ENCODE peak calls at places on chromosomes 3 and 15, in ten cellular contexts. One of them, this sample, is unnamed. For H3K27me3 and H3K4me1, the result is how much of the 10 kb centered on the place peaks cover.

GRCh38 chr15:25407950-25408349 is 30.9 kb downstream of the UBE3A start:
- DNase-seq in body of pancreas: no peak
- DNase-seq in RWPE2: no peak
- DNase-seq in transverse colon: no peak
- DNase-seq in cardiac muscle cell: no peak
- DNase-seq in breast epithelium: no peak
- DNase-seq in pancreas: no peak
- DNase-seq in PC-3: no peak
- DNase-seq in left lung: no peak
- DNase-seq in colonic mucosa: no peak
- DNase-seq in this sample: no peak

GRCh38 chr15:25694238-25694584 is 168.9 kb downstream of the ATP10A start:
- DNase-seq in body of pancreas: no peak
- DNase-seq in RWPE2: no peak
- DNase-seq in transverse colon: no peak
- DNase-seq in cardiac muscle cell: no peak
- DNase-seq in breast epithelium: no peak
- DNase-seq in pancreas: no peak
- DNase-seq in PC-3: no peak
- DNase-seq in left lung: no peak
- DNase-seq in colonic mucosa: no peak
- DNase-seq in this sample: peak

GRCh38 chr3:173411288-173412064 is 13.9 kb downstream of the NLGN1 start:
- DNase-seq in body of pancreas: no peak
- DNase-seq in RWPE2: no peak
- DNase-seq in transverse colon: no peak
- DNase-seq in cardiac muscle cell: peak
- DNase-seq in breast epithelium: no peak
- DNase-seq in pancreas: no peak
- DNase-seq in PC-3: peak
- DNase-seq in left lung: no peak
- DNase-seq in colonic mucosa: peak
- DNase-seq in this sample: no peak

GRCh38 chr15:29862271-29862670 is 40.0 kb upstream of the TJP1 start:
- DNase-seq in body of pancreas: no peak
- DNase-seq in RWPE2: no peak
- DNase-seq in transverse colon: no peak
- DNase-seq in cardiac muscle cell: no peak
- DNase-seq in breast epithelium: no peak
- DNase-seq in pancreas: no peak
- DNase-seq in PC-3: no peak
- DNase-seq in left lung: no peak
- DNase-seq in colonic mucosa: no peak
- DNase-seq in this sample: no peak

GRCh38 chr3:173892547-173892946 is 495.0 kb downstream of the NLGN1 start:
- DNase-seq in body of pancreas: no peak
- DNase-seq in RWPE2: no peak
- DNase-seq in transverse colon: no peak
- DNase-seq in cardiac muscle cell: no peak
- DNase-seq in breast epithelium: no peak
- DNase-seq in pancreas: no peak
- DNase-seq in PC-3: peak
- DNase-seq in left lung: no peak
- DNase-seq in colonic mucosa: no peak
- DNase-seq in this sample: no peak

GRCh38 chr15:101490922-101491738 is 1.6 kb upstream of the PCSK6 start:
- DNase-seq in body of pancreas: no peak
- DNase-seq in RWPE2: no peak
- DNase-seq in transverse colon: no peak
- DNase-seq in cardiac muscle cell: peak
- DNase-seq in breast epithelium: no peak
- DNase-seq in pancreas: no peak
- DNase-seq in PC-3: peak
- DNase-seq in left lung: no peak
- DNase-seq in colonic mucosa: peak
- DNase-seq in this sample: no peak

GRCh38 chr3:52128118-52128683 is 26.0 kb downstream of the POC1A start:
- DNase-seq in body of pancreas: no peak
- DNase-seq in RWPE2: no peak
- DNase-seq in transverse colon: no peak
- DNase-seq in cardiac muscle cell: peak
- DNase-seq in breast epithelium: no peak
- DNase-seq in pancreas: no peak
- DNase-seq in PC-3: peak
- DNase-seq in left lung: no peak
- DNase-seq in colonic mucosa: no peak
- DNase-seq in this sample: no peak

GRCh38 chr3:38038447-38038911 is 529 bp upstream of the DLEC1 start:
- DNase-seq in body of pancreas: no peak
- DNase-seq in RWPE2: no peak
- DNase-seq in transverse colon: no peak
- DNase-seq in cardiac muscle cell: no peak
- DNase-seq in breast epithelium: no peak
- DNase-seq in pancreas: no peak
- DNase-seq in PC-3: no peak
- DNase-seq in left lung: no peak
- DNase-seq in colonic mucosa: no peak
- DNase-seq in this sample: no peak

GRCh38 chr3:62161306-62161705 is 212.0 kb downstream of the FEZF2 start:
- DNase-seq in body of pancreas: peak
- DNase-seq in RWPE2: no peak
- DNase-seq in transverse colon: no peak
- DNase-seq in cardiac muscle cell: peak
- DNase-seq in breast epithelium: no peak
- DNase-seq in pancreas: no peak
- DNase-seq in PC-3: no peak
- DNase-seq in left lung: no peak
- DNase-seq in colonic mucosa: no peak
- DNase-seq in this sample: no peak

GRCh38 chr15:73628976-73629854 is 4.0 kb downstream of the NPTN start:
- DNase-seq in body of pancreas: no peak
- DNase-seq in RWPE2: no peak
- DNase-seq in transverse colon: no peak
- DNase-seq in cardiac muscle cell: peak
- DNase-seq in breast epithelium: no peak
- DNase-seq in pancreas: no peak
- DNase-seq in PC-3: peak
- DNase-seq in left lung: no peak
- DNase-seq in colonic mucosa: no peak
- DNase-seq in this sample: no peak

GRCh38 chr15:51874751-51875644 is 45.5 kb downstream of the TMOD3 start:
- DNase-seq in body of pancreas: no peak
- DNase-seq in RWPE2: peak
- DNase-seq in transverse colon: peak
- DNase-seq in cardiac muscle cell: peak
- DNase-seq in breast epithelium: no peak
- DNase-seq in pancreas: no peak
- DNase-seq in PC-3: peak
- DNase-seq in left lung: no peak
- DNase-seq in colonic mucosa: peak
- DNase-seq in this sample: no peak

GRCh38 chr15:92638709-92639365 is 16.7 kb downstream of the FAM174B start:
- DNase-seq in body of pancreas: peak
- DNase-seq in RWPE2: no peak
- DNase-seq in transverse colon: peak
- DNase-seq in cardiac muscle cell: no peak
- DNase-seq in breast epithelium: peak
- DNase-seq in pancreas: peak
- DNase-seq in PC-3: peak
- DNase-seq in left lung: no peak
- DNase-seq in colonic mucosa: no peak
- DNase-seq in this sample: peak

GRCh38 chr15:99495430-99496301 is 70.1 kb upstream of the MEF2A start:
- DNase-seq in body of pancreas: no peak
- DNase-seq in RWPE2: no peak
- DNase-seq in transverse colon: no peak
- DNase-seq in cardiac muscle cell: peak
- DNase-seq in breast epithelium: no peak
- DNase-seq in pancreas: no peak
- DNase-seq in PC-3: no peak
- DNase-seq in left lung: no peak
- DNase-seq in colonic mucosa: no peak
- DNase-seq in this sample: no peak

GRCh38 chr15:35445891-35446290 is 100.1 kb downstream of the DPH6 start:
- DNase-seq in body of pancreas: no peak
- DNase-seq in RWPE2: no peak
- DNase-seq in transverse colon: no peak
- DNase-seq in cardiac muscle cell: no peak
- DNase-seq in breast epithelium: no peak
- DNase-seq in pancreas: no peak
- DNase-seq in PC-3: peak
- DNase-seq in left lung: no peak
- DNase-seq in colonic mucosa: no peak
- DNase-seq in this sample: no peak

GRCh38 chr15:35444557-35445204 is 101.3 kb downstream of the DPH6 start:
- DNase-seq in body of pancreas: no peak
- DNase-seq in RWPE2: no peak
- DNase-seq in transverse colon: no peak
- DNase-seq in cardiac muscle cell: peak
- DNase-seq in breast epithelium: no peak
- DNase-seq in pancreas: no peak
- DNase-seq in PC-3: peak
- DNase-seq in left lung: no peak
- DNase-seq in colonic mucosa: no peak
- DNase-seq in this sample: no peak

GRCh38 chr15:35450492-35450891 is 95.5 kb downstream of the DPH6 start:
- DNase-seq in body of pancreas: no peak
- DNase-seq in RWPE2: no peak
- DNase-seq in transverse colon: no peak
- DNase-seq in cardiac muscle cell: peak
- DNase-seq in breast epithelium: no peak
- DNase-seq in pancreas: no peak
- DNase-seq in PC-3: peak
- DNase-seq in left lung: no peak
- DNase-seq in colonic mucosa: no peak
- DNase-seq in this sample: no peak

GRCh38 chr15:35443376-35443775 is 102.6 kb downstream of the DPH6 start:
- DNase-seq in body of pancreas: no peak
- DNase-seq in RWPE2: no peak
- DNase-seq in transverse colon: no peak
- DNase-seq in cardiac muscle cell: no peak
- DNase-seq in breast epithelium: no peak
- DNase-seq in pancreas: no peak
- DNase-seq in PC-3: no peak
- DNase-seq in left lung: no peak
- DNase-seq in colonic mucosa: no peak
- DNase-seq in this sample: no peak

GRCh38 chr15:35448294-35448693 is 97.7 kb downstream of the DPH6 start:
- DNase-seq in body of pancreas: no peak
- DNase-seq in RWPE2: no peak
- DNase-seq in transverse colon: no peak
- DNase-seq in cardiac muscle cell: no peak
- DNase-seq in breast epithelium: no peak
- DNase-seq in pancreas: no peak
- DNase-seq in PC-3: peak
- DNase-seq in left lung: no peak
- DNase-seq in colonic mucosa: no peak
- DNase-seq in this sample: no peak
- TF ChIP-seq CTCF in body of pancreas: no peak
- TF ChIP-seq CTCF in RWPE2: peak
- TF ChIP-seq CTCF in transverse colon: no peak
- TF ChIP-seq CTCF in cardiac muscle cell: no peak
- TF ChIP-seq CTCF in breast epithelium: no peak
- TF ChIP-seq CTCF in pancreas: no peak
- TF ChIP-seq CTCF in PC-3: peak
- TF ChIP-seq CTCF in left lung: no peak
- TF ChIP-seq CTCF in colonic mucosa: no peak
- TF ChIP-seq CTCF in this sample: no peak

GRCh38 chr3:73586628-73587027 is 38.1 kb downstream of the PDZRN3 start:
- DNase-seq in body of pancreas: no peak
- DNase-seq in RWPE2: no peak
- DNase-seq in transverse colon: no peak
- DNase-seq in cardiac muscle cell: no peak
- DNase-seq in breast epithelium: no peak
- DNase-seq in pancreas: no peak
- DNase-seq in PC-3: no peak
- DNase-seq in left lung: no peak
- DNase-seq in colonic mucosa: no peak
- DNase-seq in this sample: no peak

DNA sequence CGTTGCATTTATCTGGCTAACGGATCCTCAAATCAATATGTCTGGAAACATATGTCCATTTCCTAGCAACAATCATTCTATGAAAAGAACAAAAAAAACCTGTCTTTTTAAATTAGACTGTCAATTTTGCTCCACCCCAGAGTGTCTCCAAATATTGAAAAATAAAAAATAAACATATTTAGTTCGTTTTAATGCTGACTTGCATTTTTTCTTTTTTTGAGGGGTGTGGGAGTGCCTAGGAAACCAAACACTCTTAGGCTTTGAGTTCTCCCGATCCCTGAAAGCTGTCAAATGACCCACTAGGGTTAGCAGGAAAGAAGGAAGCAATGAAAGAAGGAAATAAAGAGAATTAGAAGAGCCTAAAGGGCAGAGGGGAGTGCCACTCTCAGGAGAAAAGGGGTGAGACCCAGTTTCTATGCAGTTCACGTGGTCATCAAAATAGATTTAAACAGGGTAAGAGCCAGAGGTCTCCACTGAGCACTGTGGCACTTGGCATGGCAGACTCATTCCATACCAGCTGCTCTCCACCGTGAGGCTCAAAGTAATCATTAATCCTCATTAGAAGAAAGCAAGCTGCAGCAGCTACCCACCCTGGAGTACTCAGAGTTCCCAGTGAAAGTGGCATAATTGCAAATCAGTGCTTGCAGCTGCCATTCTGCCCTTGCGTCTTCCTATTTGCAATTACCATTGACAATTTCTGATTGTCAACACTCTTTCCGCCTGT is 32.4 kb downstream of the PDZRN3 start:
- DNase-seq in body of pancreas: no peak
- DNase-seq in RWPE2: no peak
- DNase-seq in transverse colon: no peak
- DNase-seq in cardiac muscle cell: no peak
- DNase-seq in breast epithelium: no peak
- DNase-seq in pancreas: no peak
- DNase-seq in PC-3: no peak
- DNase-seq in left lung: no peak
- DNase-seq in colonic mucosa: no peak
- DNase-seq in this sample: no peak
- H3K27me3 ChIP-seq in body of pancreas: under half
- H3K27me3 ChIP-seq in RWPE2: under half
- H3K27me3 ChIP-seq in transverse colon: under half
- H3K27me3 ChIP-seq in cardiac muscle cell: under half
- H3K27me3 ChIP-seq in breast epithelium: under half
- H3K27me3 ChIP-seq in pancreas: under half
- H3K27me3 ChIP-seq in PC-3: under half
- H3K27me3 ChIP-seq in left lung: under half
- H3K27me3 ChIP-seq in colonic mucosa: under half
- H3K27me3 ChIP-seq in this sample: under half

GRCh38 chr15:67096536-67097294 is 31.3 kb downstream of the SMAD3 start:
- DNase-seq in body of pancreas: no peak
- DNase-seq in RWPE2: no peak
- DNase-seq in transverse colon: no peak
- DNase-seq in cardiac muscle cell: no peak
- DNase-seq in breast epithelium: no peak
- DNase-seq in pancreas: no peak
- DNase-seq in PC-3: peak
- DNase-seq in left lung: no peak
- DNase-seq in colonic mucosa: no peak
- DNase-seq in this sample: no peak
- H3K4me1 ChIP-seq in body of pancreas: under half
- H3K4me1 ChIP-seq in RWPE2: half or more
- H3K4me1 ChIP-seq in transverse colon: under half
- H3K4me1 ChIP-seq in cardiac muscle cell: under half
- H3K4me1 ChIP-seq in breast epithelium: under half
- H3K4me1 ChIP-seq in pancreas: under half
- H3K4me1 ChIP-seq in PC-3: under half
- H3K4me1 ChIP-seq in left lung: under half
- H3K4me1 ChIP-seq in colonic mucosa: under half
- H3K4me1 ChIP-seq in this sample: half or more

GRCh38 chr3:194070634-194071409 is 65.1 kb upstream of the HES1 start:
- DNase-seq in body of pancreas: peak
- DNase-seq in RWPE2: peak
- DNase-seq in transverse colon: peak
- DNase-seq in cardiac muscle cell: peak
- DNase-seq in breast epithelium: peak
- DNase-seq in pancreas: peak
- DNase-seq in PC-3: peak
- DNase-seq in left lung: peak
- DNase-seq in colonic mucosa: peak
- DNase-seq in this sample: peak
- TF ChIP-seq CTCF in body of pancreas: peak
- TF ChIP-seq CTCF in RWPE2: no peak
- TF ChIP-seq CTCF in transverse colon: no peak
- TF ChIP-seq CTCF in cardiac muscle cell: no peak
- TF ChIP-seq CTCF in breast epithelium: no peak
- TF ChIP-seq CTCF in pancreas: no peak
- TF ChIP-seq CTCF in PC-3: no peak
- TF ChIP-seq CTCF in left lung: no peak
- TF ChIP-seq CTCF in colonic mucosa: no peak
- TF ChIP-seq CTCF in this sample: no peak

This sample was measured in spleen.